ENCODE peak calls at places on chromosomes 5 and 9, in eight cellular contexts. G is AML-193; F is NCI-H2171 treated with DMSO at 0.1 percent for 48 hours; S is CD4-positive, alpha-beta T cell; D is stimulated activated CD4-positive, alpha-beta T cell treated with anti-CD3 and anti-CD28 coated beads, Interleukin-12 subunit alpha, Interleukin-12 subunit beta, amount 100 ng/mL, for 24 hours; C is NCI-H1105 treated with DMSO at 0.1 percent for 48 hours; Z is GM20000; P is AG10803. A is an unnamed sample.

GRCh38 chr9:33914887-33915286 is 97.9 kb downstream of the UBE2R2 start:
- DNase-seq in F (no peak), S (no peak), Z (no peak), C (no peak), D (no peak), P (no peak), G (no peak), A (no peak)

GRCh38 chr9:4382722-4383317 is 83.0 kb upstream of the GLIS3 start:
- DNase-seq in C (peak), G (no peak), Z (peak), S (no peak), P (peak), F (peak), D (no peak), A (peak)

GRCh38 chr9:83062653-83063527 is at the start of gene RASEF:
- DNase-seq in D (no peak), F (peak), Z (no peak), S (no peak), P (no peak), C (peak), G (no peak), A (no peak)

GRCh38 chr9:106421772-106422171 is 441.2 kb upstream of the ZNF462 start:
- DNase-seq in S (no peak), F (no peak), G (no peak), C (no peak), Z (no peak), D (no peak), P (no peak), A (no peak)

GRCh38 chr9:114930063-114930812 is at the start of gene TNFSF8:
- DNase-seq in D (peak), S (peak), F (no peak), C (no peak), Z (peak), P (no peak), G (peak), A (peak)

GRCh38 chr5:99355881-99356280 is 427.1 kb upstream of the CHD1 start:
- DNase-seq in F (no peak), P (no peak), Z (no peak), D (no peak), G (no peak), C (no peak), S (no peak), A (no peak)

GRCh38 chr9:4152876-4153275 is 147.0 kb downstream of the GLIS3 start:
- DNase-seq in D (no peak), G (no peak), S (no peak), C (no peak), P (no peak), F (no peak), Z (no peak), A (no peak)

GRCh38 chr5:67989457-67989856 is 226.1 kb upstream of the PIK3R1 start:
- DNase-seq in D (no peak), S (no peak), F (peak), Z (no peak), G (no peak), P (peak), C (no peak), A (no peak)

GRCh38 chr9:2159521-2160417 is 144.6 kb downstream of the SMARCA2 start:
- DNase-seq in S (no peak), Z (no peak), F (no peak), P (peak), G (no peak), D (no peak), C (no peak), A (no peak)

GRCh38 chr5:78627766-78628165 is 20.8 kb downstream of the LHFPL2 start:
- DNase-seq in F (no peak), P (peak), C (no peak), Z (no peak), D (no peak), S (no peak), G (no peak), A (no peak)

GRCh38 chr9:27441741-27442070 is 82.4 kb upstream of the IFNK start:
- DNase-seq in F (no peak), C (no peak), Z (no peak), P (no peak), G (no peak), D (no peak), S (no peak), A (no peak)

GRCh38 chr5:73030531-73030930 is 74.7 kb downstream of the FCHO2 start:
- DNase-seq in G (no peak), P (no peak), F (no peak), C (no peak), D (no peak), S (no peak), Z (no peak), A (no peak)

GRCh38 chr5:136979131-136979530 is 520.0 kb downstream of the SPOCK1 start:
- DNase-seq in G (no peak), P (no peak), D (no peak), Z (no peak), F (no peak), C (no peak), S (no peak), A (no peak)

GRCh38 chr9:136964171-136964689 is 12.2 kb downstream of the LCN12 start:
- DNase-seq in D (no peak), F (no peak), C (no peak), P (no peak), S (no peak), G (no peak), Z (no peak), A (no peak)

A was measured in CD8-positive, alpha-beta memory T cell.